ENCODE peak calls at places on chromosome 18, in five cellular contexts. O is NCI-H1417, M is fibroblast of mammary gland, R is colonic mucosa, K is NCI-H1694. U is an unnamed sample.

GRCh38 chr18:73407506-73407905 is 539.7 kb upstream of the NETO1 start:
- DNase-seq in K (no peak), O (no peak), M (peak), R (no peak), U (no peak)

GRCh38 chr18:59454909-59455727 is 96.1 kb upstream of the LMAN1 start:
- DNase-seq in M (no peak), R (no peak), O (no peak), K (no peak), U (no peak)

GRCh38 chr18:32276256-32276655 is 86.4 kb downstream of the MEP1B start:
- DNase-seq in K (no peak), M (no peak), R (no peak), O (no peak), U (no peak)

GRCh38 chr18:80033181-80034067 is 810 bp upstream of the RBFA start:
- DNase-seq in R (no peak), M (peak), K (no peak), O (no peak), U (peak)

GRCh38 chr18:58579561-58580047 is 49.3 kb downstream of the ALPK2 start:
- DNase-seq in O (no peak), M (peak), R (no peak), K (no peak), U (no peak)

GRCh38 chr18:10419420-10420103 is 34.9 kb upstream of the APCDD1 start:
- DNase-seq in K (no peak), M (peak), R (no peak), O (no peak), U (no peak)

GRCh38 chr18:35818353-35818667 is 154.2 kb upstream of the RMP24 start:
- DNase-seq in M (no peak), O (no peak), K (no peak), R (no peak), U (peak)

GRCh38 chr18:24189007-24189528 is 50.2 kb downstream of the CABYR start:
- DNase-seq in K (no peak), M (no peak), O (no peak), R (no peak), U (no peak)

GRCh38 chr18:11752116-11752911 is 63.2 kb downstream of the GNAL start:
- DNase-seq in M (peak), K (no peak), R (no peak), O (no peak), U (peak)

GRCh38 chr18:44920441-44920840 is 239.8 kb downstream of the SETBP1 start:
- DNase-seq in M (no peak), O (no peak), K (no peak), R (no peak), U (no peak)

GRCh38 chr18:59202258-59202820 is 17.6 kb upstream of the GRP start:
- DNase-seq in R (no peak), M (no peak), K (no peak), O (no peak), U (no peak)

GRCh38 chr18:48028081-48028480 is 97.6 kb upstream of the SMAD2 start:
- DNase-seq in M (no peak), R (no peak), K (no peak), O (no peak), U (no peak)

GRCh38 chr18:74290831-74291770 is 662 bp downstream of the CYB5A start:
- DNase-seq in R (peak), O (peak), M (no peak), K (no peak), U (no peak)

GRCh38 chr18:79776674-79777073 is 21.1 kb upstream of the KCNG2 start:
- DNase-seq in O (no peak), R (no peak), K (no peak), M (no peak), U (no peak)

GRCh38 chr18:76496200-76496890 is 1.3 kb upstream of the ZNF516 start:
- DNase-seq in M (peak), R (peak), O (no peak), K (no peak), U (peak)

GRCh38 chr18:79111483-79111882 is 42.3 kb downstream of the ATP9B start:
- DNase-seq in O (peak), K (no peak), R (no peak), M (no peak), U (no peak)

GRCh38 chr18:35489913-35490490 is 7.8 kb downstream of the INO80C start:
- DNase-seq in K (no peak), R (peak), O (no peak), M (no peak), U (no peak)

GRCh38 chr18:35508030-35508429 is 10.3 kb upstream of the INO80C start:
- DNase-seq in R (no peak), K (no peak), O (no peak), M (no peak), U (no peak)

GRCh38 chr18:48227206-48227605 is 182.0 kb downstream of the ZBTB7C start:
- DNase-seq in K (no peak), M (no peak), O (no peak), R (no peak), U (no peak)

GRCh38 chr18:61459896-61460295 is 126.7 kb downstream of the CDH20 start:
- DNase-seq in K (no peak), M (peak), R (no peak), O (no peak), U (no peak)

GRCh38 chr18:79576686-79577351 is 102.8 kb upstream of the CTDP1 start:
- DNase-seq in K (no peak), O (no peak), R (peak), M (no peak), U (no peak)

GRCh38 chr18:80245781-80246655 is 1.3 kb downstream of the PARD6G start:
- DNase-seq in R (no peak), M (no peak), K (peak), O (peak), U (peak)

GRCh38 chr18:57998461-57998860 is 45.6 kb upstream of the NEDD4L start:
- DNase-seq in K (no peak), O (no peak), M (peak), R (no peak), U (no peak)

GRCh38 chr18:13264986-13265900 is 46.7 kb downstream of the LDLRAD4 start:
- DNase-seq in O (no peak), R (no peak), M (no peak), K (no peak), U (no peak)

GRCh38 chr18:63697261-63697660 is 5.5 kb upstream of the SERPINB11 start:
- DNase-seq in M (peak), K (no peak), R (no peak), O (no peak), U (no peak)